ENCODE peak calls at places on chromosome 13, in eight cellular contexts. T is activated T-helper 1 cell treated with anti-CD3 and anti-CD28 coated beads, Interleukin-2, amount 50 U/mL, for 16 hours; Z is cardiac muscle cell; J is pons; N is ureter; L is body of pancreas; E is GM20000; M is WTC11. I is an unnamed sample.

GRCh38 chr13:93066187-93066586 is 160.4 kb upstream of the GPC6 start:
- DNase-seq in T (no peak), Z (peak; percentile 89), J (no peak), N (no peak), L (no peak), E (no peak), M (no peak), I (no peak)

GRCh38 chr13:33123066-33123940 is 107.1 kb downstream of the KL start:
- DNase-seq in T (no peak), Z (peak; percentile 72), J (peak; percentile 80), N (no peak), L (no peak), E (no peak), M (no peak), I (no peak)

GRCh38 chr13:74206061-74206561 is 71.9 kb upstream of the KLF12 start:
- DNase-seq in T (no peak), Z (peak; percentile 72), J (no peak), N (no peak), L (no peak), E (no peak), M (no peak), I (no peak)

GRCh38 chr13:96822900-96823299 is 171.4 kb downstream of the OXGR1 start:
- DNase-seq in T (no peak), Z (peak; percentile 7), J (peak; percentile 8), N (no peak), L (peak; percentile 34), E (peak; percentile 20), M (peak; percentile 55), I (no peak)

GRCh38 chr13:32956595-32956933 is 59.7 kb upstream of the KL start:
- DNase-seq in T (no peak), Z (no peak), J (no peak), N (no peak), L (no peak), E (no peak), M (no peak), I (no peak)

GRCh38 chr13:27079421-27079958 is 92.1 kb downstream of the USP12 start:
- DNase-seq in T (no peak), Z (peak; percentile 72), J (no peak), N (no peak), L (no peak), E (no peak), M (peak; percentile 52), I (no peak)

GRCh38 chr13:105202384-105202783 is 1333.1 kb downstream of the EFNB2 start:
- DNase-seq in T (no peak), Z (peak; percentile 65), J (peak; percentile 94), N (no peak), L (no peak), E (peak; percentile 3), M (no peak), I (no peak)

GRCh38 chr13:60520902-60521563 is 124.0 kb downstream of the TDRD3 start:
- DNase-seq in T (no peak), Z (no peak), J (no peak), N (no peak), L (no peak), E (no peak), M (no peak), I (no peak)

GRCh38 chr13:25286308-25286968 is 850 bp downstream of the MTMR6 start:
- DNase-seq in T (peak; percentile 9), Z (peak; percentile 52), J (peak; percentile 56), N (no peak), L (no peak), E (peak; percentile 38), M (no peak), I (peak; percentile 65)

GRCh38 chr13:44715287-44716224 is 139.4 kb upstream of the TSC22D1 start:
- DNase-seq in T (no peak), Z (peak; percentile 37), J (no peak), N (no peak), L (no peak), E (no peak), M (no peak), I (no peak)

GRCh38 chr13:64505511-64505910 is 2724.6 kb downstream of the PCDH9 start:
- DNase-seq in T (no peak), Z (peak; percentile 50), J (no peak), N (no peak), L (no peak), E (no peak), M (no peak), I (no peak)

GRCh38 chr13:24652346-24652745 is 27.9 kb upstream of the ATP12A start:
- DNase-seq in T (no peak), Z (no peak), J (no peak), N (no peak), L (no peak), E (no peak), M (no peak), I (no peak)

GRCh38 chr13:110113284-110113764 is 193.6 kb downstream of the COL4A1 start:
- DNase-seq in T (no peak), Z (peak; percentile 45), J (no peak), N (no peak), L (no peak), E (no peak), M (no peak), I (no peak)

GRCh38 chr13:70523622-70524021 is 415.4 kb upstream of the KLHL1 start:
- DNase-seq in T (no peak), Z (no peak), J (no peak), N (no peak), L (no peak), E (no peak), M (no peak), I (no peak)

GRCh38 chr13:112065521-112065866 is 1.5 kb upstream of the SOX1 start:
- DNase-seq in T (no peak), Z (no peak), J (no peak), N (no peak), L (no peak), E (no peak), M (no peak), I (no peak)

GRCh38 chr13:102817907-102818306 is 19.0 kb downstream of the BIVM start:
- DNase-seq in T (no peak), Z (no peak), J (no peak), N (no peak), L (no peak), E (no peak), M (no peak), I (no peak)

GRCh38 chr13:72504026-72504925 is 223.2 kb downstream of the MZT1 start:
- DNase-seq in T (no peak), Z (no peak), J (peak; percentile 71), N (no peak), L (no peak), E (no peak), M (no peak), I (no peak)

I was measured in activated CD8-positive, alpha-beta T cell treated with anti-CD3 and anti-CD28 coated beads, Interleukin-2, amount 10 ng/mL, durations not matched to agents 7 days and 5 days.